ENCODE peak calls at places on chromosomes 1 and 21, in six cellular contexts. Z is CD8-positive, alpha-beta T cell; G is fibroblast of the aortic adventitia; O is heart right ventricle; A is B cell; M is glutamatergic neuron. L is an unnamed sample.

GRCh38 chr1:103250441-103250861 is 142.1 kb upstream of the COL11A1 start:
- DNase-seq in A (no peak), Z (no peak), O (no peak), M (no peak), G (no peak), L (no peak)

GRCh38 chr1:43531453-43531905 is 796 bp downstream of the PTPRF start:
- DNase-seq in A (no peak), Z (no peak), G (no peak), M (peak), O (no peak), L (no peak)

GRCh38 chr21:33848252-33848953 is 67.2 kb downstream of the ATP5PO start:
- DNase-seq in G (no peak), A (no peak), M (no peak), Z (no peak), O (no peak), L (no peak)

GRCh38 chr1:18989956-18990355 is 33.5 kb upstream of the IFFO2 start:
- DNase-seq in A (no peak), O (no peak), Z (no peak), G (no peak), M (no peak), L (no peak)

GRCh38 chr1:64309468-64309867 is 106.0 kb downstream of the UBE2U start:
- DNase-seq in O (no peak), A (no peak), G (no peak), Z (no peak), M (no peak), L (no peak)

GRCh38 chr21:42761776-42762335 is 108.4 kb downstream of the PDE9A start:
- DNase-seq in A (no peak), O (no peak), M (no peak), Z (no peak), G (no peak), L (no peak)

GRCh38 chr1:81305997-81306452 is 494.7 kb upstream of the ADGRL2 start:
- DNase-seq in M (no peak), G (peak), Z (no peak), A (no peak), O (no peak), L (peak)

GRCh38 chr1:77991638-77992037 is 12.8 kb upstream of the FUBP1 start:
- DNase-seq in Z (no peak), A (no peak), M (no peak), G (no peak), O (no peak), L (no peak)

GRCh38 chr1:217076902-217077301 is 353.7 kb upstream of the ESRRG start:
- DNase-seq in M (no peak), O (no peak), G (no peak), A (no peak), Z (no peak), L (no peak)

GRCh38 chr1:214451591-214451990 is 99.8 kb downstream of the PTPN14 start:
- DNase-seq in M (no peak), A (no peak), Z (no peak), G (peak), O (no peak), L (no peak)

GRCh38 chr1:27574871-27575831 is 28.8 kb downstream of the AHDC1 start:
- DNase-seq in G (peak), Z (no peak), M (peak), O (peak), A (no peak), L (no peak)

GRCh38 chr1:40391688-40392145 is 18.2 kb downstream of the SMAP2 start:
- DNase-seq in Z (no peak), G (no peak), M (no peak), O (no peak), A (no peak), L (no peak)

GRCh38 chr1:179743679-179744400 is 749 bp downstream of the FAM163A start:
- DNase-seq in G (no peak), O (peak), M (peak), Z (no peak), A (no peak), L (peak)

GRCh38 chr1:4675454-4676186 is 21.2 kb downstream of the AJAP1 start:
- DNase-seq in G (no peak), M (no peak), Z (no peak), A (no peak), O (no peak), L (no peak)

GRCh38 chr1:74340656-74341055 is 105.5 kb downstream of the TNNI3K start:
- DNase-seq in Z (no peak), M (no peak), O (no peak), G (no peak), A (no peak), L (no peak)

GRCh38 chr1:56531624-56532358 is 47.6 kb downstream of the PLPP3 start:
- DNase-seq in A (no peak), G (no peak), M (no peak), Z (no peak), O (no peak), L (no peak)

GRCh38 chr21:29621525-29621924 is 318.3 kb downstream of the GRIK1 start:
- DNase-seq in A (no peak), M (no peak), G (no peak), O (no peak), Z (no peak), L (no peak)

GRCh38 chr1:99305626-99306025 is 41.3 kb downstream of the PLPPR4 start:
- DNase-seq in Z (no peak), M (no peak), O (no peak), G (no peak), A (no peak), L (no peak)

GRCh38 chr21:38297193-38297592 is 40.4 kb downstream of the KCNJ15 start:
- DNase-seq in G (no peak), O (no peak), A (no peak), M (no peak), Z (no peak), L (no peak)

GRCh38 chr1:116806245-116806644 is 52.0 kb downstream of the CD2 start:
- DNase-seq in A (no peak), G (no peak), O (no peak), Z (no peak), M (no peak), L (no peak)

GRCh38 chr1:43799656-43800629 is 92.6 kb downstream of the ST3GAL3 start:
- DNase-seq in M (no peak), Z (no peak), O (no peak), A (no peak), G (peak), L (no peak)

GRCh38 chr1:93816970-93817738 is 61.9 kb downstream of the DNTTIP2 start:
- DNase-seq in M (no peak), G (peak), O (no peak), A (no peak), Z (no peak), L (no peak)

GRCh38 chr1:210587547-210587946 is 258.8 kb downstream of the HHAT start:
- DNase-seq in Z (no peak), O (no peak), G (peak), A (no peak), M (no peak), L (no peak)

GRCh38 chr1:208980590-208980989 is 602.9 kb upstream of the CAMK1G start:
- DNase-seq in M (no peak), O (no peak), A (no peak), Z (no peak), G (peak), L (no peak)

GRCh38 chr1:22711591-22712501 is 1.2 kb downstream of the EPHB2 start:
- DNase-seq in G (peak), A (no peak), M (peak), O (no peak), Z (no peak), L (no peak)

GRCh38 chr1:224592636-224593579 is 23.2 kb upstream of the CNIH3 start:
- DNase-seq in O (no peak), A (no peak), Z (no peak), M (no peak), G (peak), L (no peak)

GRCh38 chr1:188070848-188071247 is 1242.1 kb downstream of the PLA2G4A start:
- DNase-seq in M (no peak), G (no peak), O (no peak), A (no peak), Z (no peak), L (no peak)
- TF ChIP-seq CTCF in M (no peak), G (no peak), O (no peak), A (no peak), Z (no peak), L (no peak)

DNA sequence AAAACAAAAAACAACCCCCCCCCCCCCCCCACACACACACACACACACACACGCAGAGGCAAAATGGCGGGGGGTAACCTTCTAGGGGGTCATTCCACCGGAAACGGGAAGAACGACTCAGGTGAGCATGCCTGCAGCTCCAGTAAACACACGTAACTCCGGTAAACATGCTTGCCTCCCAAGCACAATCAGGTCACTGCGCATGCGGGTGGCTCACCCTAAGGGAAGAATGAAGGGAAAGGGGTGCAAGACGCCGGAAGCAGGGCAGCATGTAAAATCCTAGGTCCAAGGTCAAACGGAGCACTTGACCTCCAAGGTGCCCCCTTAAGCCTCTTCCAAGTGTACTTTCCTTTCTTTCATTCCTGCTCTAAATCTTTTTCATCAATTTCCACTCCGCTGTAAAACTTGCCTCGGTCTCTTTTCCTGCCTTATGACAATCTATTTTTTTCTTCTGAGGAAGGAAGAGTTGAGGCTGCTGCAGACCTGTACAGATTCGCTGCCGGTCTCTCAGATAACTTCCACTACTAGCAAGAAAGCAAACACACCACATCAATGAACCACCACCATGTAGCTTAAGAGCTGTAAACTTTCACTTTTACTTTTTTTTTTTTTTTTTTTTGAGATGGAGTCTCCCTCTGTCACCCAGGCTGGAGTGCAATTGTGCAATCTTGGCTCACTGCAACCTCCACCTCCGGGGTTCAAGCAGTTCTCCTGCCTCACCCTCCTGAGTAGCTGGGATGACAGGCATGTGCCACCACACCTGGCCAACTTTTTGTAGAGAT is 21.0 kb upstream of the CBR3 start:
- DNase-seq in M (no peak), G (no peak), O (no peak), A (no peak), Z (no peak), L (no peak)
- TF ChIP-seq CTCF in M (no peak), G (no peak), O (no peak), A (no peak), Z (no peak), L (no peak)

DNA sequence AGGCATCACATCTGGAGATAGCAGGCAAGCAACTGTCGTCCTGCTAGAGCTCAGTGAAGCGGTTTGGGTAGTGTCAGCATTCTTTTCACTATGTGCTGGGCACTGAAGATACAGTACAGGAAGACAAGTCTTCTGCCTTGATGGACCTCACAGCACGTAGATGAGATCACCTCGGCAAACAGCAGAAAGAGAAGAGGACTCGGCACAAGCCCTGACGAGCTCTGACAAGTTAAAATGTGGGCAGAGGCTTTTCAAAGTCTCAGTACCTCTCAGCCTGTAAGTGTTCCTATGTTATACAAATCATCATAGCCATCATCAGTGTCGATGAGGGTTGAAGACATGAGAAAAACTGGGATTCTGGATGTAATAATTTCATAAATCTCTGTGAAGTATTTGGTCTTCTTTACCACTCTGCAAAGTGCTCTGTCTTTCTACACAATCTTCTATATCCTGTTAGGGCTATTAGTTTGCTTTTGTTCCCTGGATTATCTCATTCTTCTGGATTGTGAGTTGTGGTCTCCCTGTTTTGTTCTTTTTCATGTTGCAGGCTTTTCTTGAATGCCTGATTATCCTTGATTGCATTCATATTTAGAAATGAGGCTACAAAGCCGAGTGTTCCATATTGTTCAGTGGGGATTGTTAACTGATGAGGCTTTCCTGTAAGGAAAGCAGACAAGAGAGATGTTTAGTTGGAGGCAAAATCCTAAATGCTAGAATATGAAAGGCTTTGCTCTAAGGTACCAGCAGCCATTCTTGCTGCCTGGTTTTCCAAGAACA is 24.2 kb downstream of the MAEL start:
- DNase-seq in G (no peak), O (no peak), Z (no peak), M (no peak), A (no peak), L (no peak)
- TF ChIP-seq CTCF in G (no peak), O (no peak), Z (no peak), M (no peak), A (no peak), L (no peak)

GRCh38 chr1:62371375-62371774 is 52.1 kb upstream of the KANK4 start:
- DNase-seq in A (no peak), O (no peak), G (no peak), Z (no peak), M (no peak), L (no peak)

GRCh38 chr1:62373221-62373620 is 54.0 kb upstream of the KANK4 start:
- DNase-seq in M (no peak), G (no peak), O (no peak), Z (no peak), A (no peak), L (no peak)

GRCh38 chr1:62368989-62369388 is 49.8 kb upstream of the KANK4 start:
- DNase-seq in M (no peak), G (no peak), Z (no peak), A (no peak), O (no peak), L (no peak)

GRCh38 chr1:62367005-62367547 is 47.8 kb upstream of the KANK4 start:
- DNase-seq in O (no peak), A (no peak), M (no peak), G (no peak), Z (no peak), L (no peak)

GRCh38 chr1:62370594-62370993 is 51.4 kb upstream of the KANK4 start:
- DNase-seq in M (no peak), O (no peak), Z (no peak), G (no peak), A (no peak), L (no peak)
- TF ChIP-seq CTCF in M (no peak), O (no peak), Z (no peak), G (no peak), A (no peak), L (no peak)

DNA sequence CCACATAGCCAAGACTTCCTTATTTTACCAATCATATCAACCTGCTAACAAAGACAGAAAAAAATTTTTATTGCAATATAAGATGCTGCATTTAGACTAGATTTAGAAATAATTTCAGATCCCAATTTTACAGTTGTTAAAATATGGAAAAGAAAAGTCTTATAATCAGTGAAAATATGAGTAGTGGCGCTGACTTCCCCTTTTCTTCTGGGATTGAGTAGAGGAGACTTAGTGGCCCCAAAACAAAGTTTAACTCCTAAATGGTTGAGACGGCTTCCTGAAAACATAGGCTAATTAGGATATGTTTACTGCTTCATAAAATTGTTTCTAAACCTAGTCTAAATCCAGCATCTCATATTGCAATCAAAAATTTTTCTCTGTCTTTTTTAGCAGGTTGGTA is 68.4 kb downstream of the RAB3GAP2 start:
- DNase-seq in O (no peak), A (no peak), G (no peak), Z (no peak), M (no peak), L (no peak)
- TF ChIP-seq CTCF in O (no peak), A (no peak), G (no peak), Z (no peak), M (no peak), L (no peak)

DNA sequence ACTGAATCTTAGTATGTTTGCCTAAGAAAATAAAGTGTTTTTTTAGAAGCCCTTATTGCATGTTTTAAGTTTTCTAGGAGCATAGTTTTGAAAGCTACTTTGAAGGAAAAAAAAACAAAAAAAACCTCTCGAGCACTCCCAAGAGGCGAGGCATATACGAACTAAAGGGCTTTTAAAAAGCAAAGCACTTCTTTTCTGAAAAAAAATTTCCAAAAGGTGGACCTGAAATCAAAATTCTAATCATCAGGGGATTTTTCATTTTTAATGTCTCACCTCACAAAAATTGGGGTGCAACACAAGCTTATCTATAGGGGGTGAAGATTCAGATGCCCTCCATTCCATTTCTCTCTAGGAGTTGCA is 594 bp downstream of the GLMN start:
- DNase-seq in M (no peak), O (no peak), A (no peak), Z (no peak), G (peak), L (no peak)
- TF ChIP-seq CTCF in M (no peak), O (no peak), A (no peak), Z (peak), G (peak), L (no peak)

DNA sequence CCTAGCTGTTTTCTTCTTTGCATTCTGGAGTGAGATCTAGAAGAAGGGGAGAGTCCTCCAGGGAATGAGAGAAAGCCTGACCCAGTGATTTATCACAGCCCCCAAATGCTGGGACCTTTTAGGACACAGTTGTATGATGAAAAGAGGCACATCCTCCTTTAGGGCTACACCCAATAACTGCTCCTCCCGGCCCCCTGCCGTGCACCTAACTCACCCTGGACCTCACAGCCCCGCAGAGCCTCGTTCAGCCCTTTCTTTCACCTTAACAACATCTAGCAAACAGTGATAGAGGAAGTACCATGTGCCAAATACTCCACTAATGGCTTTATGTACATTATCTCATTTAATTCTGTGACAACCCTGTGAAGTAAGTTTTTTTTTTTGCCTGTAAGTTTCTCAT is 317.7 kb downstream of the PBX1 start:
- DNase-seq in O (no peak), A (no peak), M (no peak), Z (no peak), G (no peak), L (no peak)
- TF ChIP-seq CTCF in O (no peak), A (no peak), M (no peak), Z (no peak), G (no peak), L (no peak)